ENCODE peak calls at places on chromosomes 11 and 22, in five cellular contexts. D is mucosa of descending colon, T is EH, Z is pancreas, P is Right ventricle myocardium superior. V is an unnamed sample.

GRCh38 chr11:76644591-76644990 is 26.0 kb downstream of the LRRC32 start:
- DNase-seq in D (no peak), T (no peak), Z (no peak), P (no peak), V (no peak)

GRCh38 chr22:31526275-31526674 is 29.9 kb downstream of the SFI1 start:
- DNase-seq in D (no peak), T (no peak), P (no peak), Z (no peak), V (no peak)

GRCh38 chr22:38257650-38258246 is 15.1 kb downstream of the TMEM184B start:
- DNase-seq in T (peak; percentile 21), P (no peak), D (peak; percentile 76), Z (peak; percentile 81), V (no peak)

GRCh38 chr11:8220261-8221024 is 43.2 kb downstream of the LMO1 start:
- DNase-seq in D (no peak), Z (no peak), P (no peak), T (no peak), V (no peak)

GRCh38 chr11:72782081-72782920 is 11.5 kb downstream of the STARD10 start:
- DNase-seq in Z (no peak), T (no peak), P (no peak), D (peak; percentile 79), V (no peak)

GRCh38 chr22:37545703-37546435 is 14.4 kb upstream of the CDC42EP1 start:
- DNase-seq in D (peak; percentile 93), T (peak; percentile 99), P (peak; percentile 95), Z (peak; percentile 83), V (peak; percentile 89)

GRCh38 chr11:71499125-71499524 is 27.9 kb upstream of the KRTAP5-7 start:
- DNase-seq in P (no peak), Z (no peak), T (no peak), D (no peak), V (peak; percentile 37)

GRCh38 chr11:64566042-64566914 is 24.7 kb upstream of the SLC22A12 start:
- DNase-seq in D (peak; percentile 52), P (no peak), Z (no peak), T (peak; percentile 73), V (peak; percentile 76)

GRCh38 chr22:31917227-31917921 is 27.0 kb upstream of the YWHAH start:
- DNase-seq in T (no peak), D (no peak), P (peak; percentile 40), Z (no peak), V (no peak)

GRCh38 chr11:44758996-44759395 is 32.2 kb downstream of the TSPAN18 start:
- DNase-seq in P (no peak), D (no peak), T (no peak), Z (no peak), V (no peak)

GRCh38 chr11:128596245-128596644 is 8.9 kb upstream of the ETS1 start:
- DNase-seq in T (no peak), D (no peak), P (no peak), Z (no peak), V (no peak)

GRCh38 chr11:124872741-124873140 is 7.5 kb downstream of the ROBO3 start:
- DNase-seq in Z (peak; percentile 23), D (no peak), T (no peak), P (peak; percentile 26), V (no peak)

GRCh38 chr11:112173152-112173551 is 2.2 kb upstream of the BCO2 start:
- DNase-seq in T (peak; percentile 61), Z (no peak), P (no peak), D (no peak), V (no peak)

GRCh38 chr11:110833033-110833484 is 120.8 kb upstream of the ARHGAP20 start:
- DNase-seq in Z (no peak), T (peak; percentile 60), D (no peak), P (no peak), V (peak; percentile 88)

GRCh38 chr11:8030526-8031247 is 43.5 kb downstream of the EIF3F start:
- DNase-seq in T (no peak), D (no peak), P (no peak), Z (no peak), V (no peak)

GRCh38 chr11:117478126-117478856 is 150.6 kb downstream of the CEP164 start:
- DNase-seq in D (peak; percentile 51), Z (no peak), T (no peak), P (no peak), V (no peak)

GRCh38 chr11:109033627-109034340 is 368.9 kb downstream of the DDX10 start:
- DNase-seq in P (no peak), D (no peak), T (peak; percentile 94), Z (no peak), V (peak; percentile 99)

GRCh38 chr11:60813324-60813723 is 28.2 kb downstream of the MS4A10 start:
- DNase-seq in T (no peak), P (no peak), Z (no peak), D (no peak), V (no peak)

GRCh38 chr11:21567628-21568290 is 625.1 kb upstream of the ANO5 start:
- DNase-seq in P (no peak), D (no peak), T (no peak), Z (no peak), V (no peak)

GRCh38 chr22:20440637-20441591 is 3.3 kb upstream of the SCARF2 start:
- DNase-seq in T (no peak), P (no peak), Z (peak; percentile 28), D (no peak), V (no peak)

GRCh38 chr11:59417023-59417422 is 9.2 kb downstream of the OR5A2 start:
- DNase-seq in D (no peak), P (no peak), Z (no peak), T (no peak), V (no peak)

GRCh38 chr11:76086713-76087635 is 119.3 kb downstream of the WNT11 start:
- DNase-seq in P (no peak), Z (no peak), D (no peak), T (peak; percentile 73), V (peak; percentile 65)

GRCh38 chr11:15180212-15180814 is 65.6 kb downstream of the INSC start:
- DNase-seq in T (peak; percentile 79), D (no peak), Z (no peak), P (no peak), V (no peak)

GRCh38 chr11:1006762-1007161 is 29.8 kb downstream of the MUC6 start:
- DNase-seq in D (no peak), P (no peak), T (no peak), Z (no peak), V (no peak)

GRCh38 chr11:77547863-77548551 is 41.7 kb upstream of the AQP11 start:
- DNase-seq in Z (no peak), T (peak; percentile 76), P (no peak), D (no peak), V (peak; percentile 47)

GRCh38 chr11:71488968-71489265 is 35.9 kb downstream of the NADSYN1 start:
- DNase-seq in T (no peak), Z (peak; percentile 28), P (no peak), D (no peak), V (no peak)

GRCh38 chr11:267491-267994 is 10.7 kb upstream of the NLRP6 start:
- DNase-seq in D (peak; percentile 65), Z (no peak), P (peak; percentile 71), T (no peak), V (no peak)

GRCh38 chr11:33320814-33321330 is 63.7 kb downstream of the HIPK3 start:
- DNase-seq in Z (no peak), D (no peak), P (no peak), T (no peak), V (peak; percentile 34)

GRCh38 chr22:37197451-37198289 is 9.6 kb upstream of the C1QTNF6 start:
- DNase-seq in P (peak; percentile 66), T (peak; percentile 82), Z (peak; percentile 72), D (peak; percentile 56), V (peak; percentile 87)

GRCh38 chr11:26649884-26650283 is 72.0 kb downstream of the SLC5A12 start:
- DNase-seq in T (peak; percentile 65), D (peak; percentile 19), P (no peak), Z (no peak), V (peak; percentile 15)

GRCh38 chr11:112962854-112963367 is 1.7 kb downstream of the NCAM1 start:
- DNase-seq in D (peak; percentile 59), T (peak; percentile 20), P (peak; percentile 87), Z (peak; percentile 76), V (no peak)

GRCh38 chr11:133928628-133929059 is 28.1 kb downstream of the IGSF9B start:
- DNase-seq in T (peak; percentile 30), P (no peak), Z (no peak), D (no peak), V (no peak)

GRCh38 chr11:11845551-11845950 is 3.8 kb downstream of the USP47 start:
- DNase-seq in T (peak; percentile 72), D (no peak), P (no peak), Z (no peak), V (peak; percentile 17)

GRCh38 chr11:43681543-43681942 is 1.0 kb downstream of the HSD17B12 start:
- DNase-seq in P (no peak), Z (no peak), T (peak; percentile 23), D (no peak), V (peak; percentile 8)

GRCh38 chr11:72135891-72136676 is 559 bp downstream of the FOLR3 start:
- DNase-seq in D (no peak), Z (no peak), T (peak; percentile 78), P (no peak), V (peak; percentile 51)

GRCh38 chr22:43670545-43670944 is 141.6 kb downstream of the EFCAB6 start:
- DNase-seq in P (no peak), T (no peak), D (peak; percentile 37), Z (no peak), V (no peak)

V was measured in astrocyte.